ENCODE peak calls at places on chromosomes 1 and 21, in nine cellular contexts. B is ovary, P is heart left ventricle, S is OCI-LY7, W is body of pancreas, V is colonic mucosa, M is psoas muscle, G is sigmoid colon, C is Peyer's patch. F is an unnamed sample.

GRCh38 chr1:19504796-19505693 is 19.7 kb upstream of the CAPZB start:
- DNase-seq in B (peak; percentile 83), P (peak; percentile 30), W (no peak), V (no peak), M (no peak), G (peak; percentile 79), C (no peak), S (no peak), F (peak; percentile 44)

GRCh38 chr1:209527372-209527771 is 56.1 kb upstream of the CAMK1G start:
- DNase-seq in B (no peak), S (no peak), C (no peak), M (no peak), V (no peak), P (no peak), G (no peak), W (no peak), F (no peak)

GRCh38 chr1:24323281-24323680 is 4.1 kb downstream of the GRHL3 start:
- DNase-seq in S (no peak), M (no peak), W (no peak), P (no peak), G (no peak), B (no peak), C (no peak), V (no peak), F (no peak)

GRCh38 chr1:1255627-1256026 is 9.1 kb upstream of the C1QTNF12 start:
- DNase-seq in V (no peak), B (no peak), C (no peak), M (no peak), G (no peak), W (no peak), S (no peak), P (no peak), F (no peak)

GRCh38 chr1:167849656-167850055 is 64.3 kb downstream of the ADCY10 start:
- DNase-seq in W (no peak), C (no peak), G (no peak), P (no peak), S (no peak), B (no peak), M (no peak), V (no peak), F (no peak)

GRCh38 chr1:150233359-150234308 is 2.3 kb downstream of the ANP32E start:
- DNase-seq in W (peak; percentile 23), S (peak; percentile 42), V (peak; percentile 40), P (no peak), M (peak; percentile 34), B (peak; percentile 60), C (peak; percentile 54), G (no peak), F (no peak)

GRCh38 chr1:156480411-156481192 is 20.0 kb downstream of the MEF2D start:
- DNase-seq in S (peak; percentile 90), B (peak; percentile 59), M (peak; percentile 69), W (peak; percentile 51), V (no peak), P (peak; percentile 71), G (peak; percentile 88), C (peak; percentile 86), F (peak; percentile 71)

GRCh38 chr1:14689996-14690614 is 91.6 kb downstream of the KAZN start:
- DNase-seq in V (no peak), P (no peak), M (no peak), S (no peak), G (no peak), C (no peak), B (no peak), W (no peak), F (no peak)

GRCh38 chr1:96955307-96956012 is 233.9 kb downstream of the PTBP2 start:
- DNase-seq in S (no peak), G (no peak), M (no peak), C (no peak), W (no peak), P (no peak), V (no peak), B (no peak), F (no peak)

GRCh38 chr1:214537219-214537618 is 14.2 kb downstream of the PTPN14 start:
- DNase-seq in B (no peak), M (no peak), V (no peak), W (no peak), C (no peak), P (no peak), G (no peak), S (no peak), F (no peak)

GRCh38 chr1:243885806-243886205 is 35.8 kb upstream of the AKT3 start:
- DNase-seq in G (no peak), P (no peak), M (no peak), B (no peak), W (no peak), V (no peak), S (no peak), C (no peak), F (no peak)

GRCh38 chr1:115757866-115758265 is 10.6 kb downstream of the CASQ2 start:
- DNase-seq in V (no peak), B (no peak), M (no peak), G (no peak), P (no peak), S (no peak), W (no peak), C (no peak), F (no peak)

GRCh38 chr1:108817016-108817415 is 39.9 kb downstream of the AKNAD1 start:
- DNase-seq in G (no peak), M (no peak), C (no peak), V (no peak), P (peak; percentile 44), S (no peak), W (peak; percentile 19), B (peak; percentile 30), F (no peak)

GRCh38 chr21:42514883-42515228 is 1.2 kb downstream of the SLC37A1 start:
- DNase-seq in W (no peak), B (no peak), S (peak; percentile 28), V (no peak), G (no peak), C (no peak), P (no peak), M (no peak), F (no peak)

GRCh38 chr1:42915456-42915855 is 43.2 kb downstream of the SLC2A1 start:
- DNase-seq in G (no peak), B (no peak), V (no peak), S (no peak), P (no peak), W (no peak), M (no peak), C (no peak), F (no peak)

GRCh38 chr1:87399701-87400100 is 71.0 kb downstream of the LMO4 start:
- DNase-seq in G (no peak), V (peak; percentile 49), W (peak; percentile 13), P (no peak), S (peak; percentile 2), C (no peak), B (no peak), M (no peak), F (no peak)

GRCh38 chr1:33524586-33524985 is 52.1 kb downstream of the ZSCAN20 start:
- DNase-seq in M (no peak), S (no peak), B (no peak), P (no peak), C (no peak), G (no peak), V (no peak), W (no peak), F (no peak)

GRCh38 chr1:229556551-229556950 is 2.0 kb downstream of the ABCB10 start:
- DNase-seq in V (no peak), W (no peak), M (no peak), S (no peak), B (no peak), G (no peak), C (no peak), P (no peak), F (no peak)

GRCh38 chr1:66356605-66357004 is 177.3 kb upstream of the SGIP1 start:
- DNase-seq in V (no peak), M (no peak), S (no peak), C (no peak), B (no peak), G (no peak), P (no peak), W (no peak), F (no peak)

DNA sequence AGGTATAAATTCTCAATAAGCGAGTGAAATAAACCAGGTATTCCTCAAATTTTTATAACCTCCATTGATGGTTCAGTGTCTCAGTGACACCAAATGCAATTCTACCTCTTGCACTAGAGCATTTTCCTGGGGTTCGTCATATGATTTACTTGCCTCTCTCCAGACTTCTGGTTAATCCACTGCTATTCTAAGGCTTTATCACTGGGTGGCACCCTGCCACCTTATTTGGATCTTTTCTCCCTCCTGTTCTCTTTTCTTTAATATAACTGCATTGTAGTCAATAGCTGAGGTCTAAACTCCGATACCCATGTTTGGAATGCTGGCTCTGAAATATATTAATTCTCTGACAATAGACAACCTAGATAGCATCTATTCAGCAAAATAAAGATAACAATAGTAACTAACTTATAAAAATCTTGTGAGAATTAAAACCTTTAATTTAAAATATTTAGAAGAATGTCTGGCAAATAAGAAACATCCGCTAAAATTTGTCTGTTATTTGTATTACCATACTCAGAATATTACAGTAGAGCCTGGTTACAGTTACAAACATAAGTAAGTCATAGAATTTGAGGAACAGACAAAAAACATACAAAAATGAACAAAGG is 436.4 kb downstream of the PLA2G4A start:
- DNase-seq in W (peak; percentile 47), V (no peak), B (peak; percentile 16), M (no peak), S (peak; percentile 7), C (no peak), P (no peak), G (no peak), F (no peak)
- TF ChIP-seq CTCF in W (no peak), V (no peak), B (no peak), M (no peak), S (peak; percentile 65), C (peak; percentile 39), P (no peak), G (no peak), F (no peak)

DNA sequence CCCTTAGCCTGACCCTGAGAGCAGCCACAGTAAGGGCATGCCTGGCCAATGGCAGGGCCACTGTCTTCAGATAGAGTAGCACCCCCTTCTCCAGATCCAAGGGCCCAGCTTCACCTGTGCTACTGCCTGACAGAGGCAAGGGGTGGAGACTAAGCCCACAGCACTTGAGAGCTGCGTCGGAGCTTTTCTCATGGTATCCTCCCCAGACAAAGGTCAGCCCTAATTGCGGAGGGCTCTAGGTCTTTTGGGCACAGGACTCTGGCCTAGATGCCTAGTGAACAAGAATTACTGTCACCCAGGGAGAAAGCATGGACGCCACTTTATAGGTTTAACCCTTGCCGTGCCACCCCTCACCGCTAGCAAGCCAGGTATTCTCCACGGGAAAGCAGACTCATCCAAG is 15.1 kb downstream of the KCNC4 start:
- DNase-seq in G (no peak), S (no peak), M (no peak), V (no peak), B (no peak), P (no peak), C (no peak), W (no peak), F (no peak)
- H3K36me3 ChIP-seq in G (no peaks in the 10 kb centered on the region), S (no peaks in the 10 kb centered on the region), M (no peaks in the 10 kb centered on the region), V (no peaks in the 10 kb centered on the region), B (no peaks in the 10 kb centered on the region), P (peaks cover 9% of the 10 kb centered on the region), C (no peaks in the 10 kb centered on the region), W (no peaks in the 10 kb centered on the region), F (no peaks in the 10 kb centered on the region)

GRCh38 chr1:119448112-119448511 is 33.2 kb downstream of the HSD3B2 start:
- DNase-seq in B (no peak), V (no peak), G (no peak), P (no peak), M (no peak), S (no peak), W (no peak), C (no peak), F (no peak)
- TF ChIP-seq CTCF in B (no peak), V (no peak), G (no peak), P (no peak), M (no peak), S (peak; percentile 54), W (no peak), C (no peak), F (no peak)

GRCh38 chr1:179888071-179888470 is 6.0 kb downstream of the TOR1AIP1 start:
- DNase-seq in V (no peak), W (no peak), P (no peak), B (no peak), M (no peak), S (no peak), G (no peak), C (no peak), F (no peak)
- H3K36me3 ChIP-seq in V (no peaks in the 10 kb centered on the region), W (peaks cover 3% of the 10 kb centered on the region), P (peaks cover 65% of the 10 kb centered on the region), B (no peaks in the 10 kb centered on the region), M (peaks cover 92% of the 10 kb centered on the region), S (peaks cover 24% of the 10 kb centered on the region), G (peaks cover 10% of the 10 kb centered on the region), C (no peaks in the 10 kb centered on the region), F (no peaks in the 10 kb centered on the region)